ENCODE peak calls at places on chromosomes 12 and 14, in four cellular contexts. O is PC-9, H is GM23248, L is HCT116. B is an unnamed sample.

GRCh38 chr14:68444449-68445168 is 348.3 kb downstream of the ZFP36L1 start:
- DNase-seq in O (no peak), H (peak; percentile 59), L (no peak), B (no peak)

GRCh38 chr14:77053046-77053841 is 24.7 kb upstream of the IRF2BPL start:
- DNase-seq in O (no peak), H (peak; percentile 73), L (no peak), B (peak; percentile 90)

GRCh38 chr14:91945776-91946305 is 1.7 kb downstream of the FBLN5 start:
- DNase-seq in O (no peak), H (peak; percentile 35), L (no peak), B (no peak)

GRCh38 chr14:81927069-81927468 is 393.4 kb upstream of the SEL1L start:
- DNase-seq in O (no peak), H (no peak), L (no peak), B (peak; percentile 40)

GRCh38 chr12:122834921-122835692 is at the start of gene HIP1R:
- DNase-seq in O (no peak), H (peak; percentile 61), L (peak; percentile 16), B (peak; percentile 71)

GRCh38 chr12:96343347-96343954 is 56.8 kb downstream of the CDK17 start:
- DNase-seq in O (no peak), H (peak; percentile 23), L (no peak), B (no peak)

GRCh38 chr14:23164250-23164649 is 19.2 kb downstream of the SLC7A8 start:
- DNase-seq in O (peak; percentile 50), H (no peak), L (no peak), B (no peak)

GRCh38 chr14:92755495-92755894 is 7.1 kb upstream of the LGMN start:
- DNase-seq in O (no peak), H (peak; percentile 40), L (no peak), B (no peak)

GRCh38 chr12:26823391-26823790 is 9.6 kb downstream of the ITPR2 start:
- DNase-seq in O (no peak), H (peak; percentile 73), L (no peak), B (no peak)

GRCh38 chr14:22971152-22971551 is 11.2 kb downstream of the AJUBA start:
- DNase-seq in O (no peak), H (no peak), L (no peak), B (no peak)

GRCh38 chr14:34098045-34098984 is 147.4 kb upstream of the EGLN3 start:
- DNase-seq in O (peak; percentile 75), H (peak; percentile 63), L (peak; percentile 46), B (peak; percentile 64)

GRCh38 chr14:73526036-73526984 is 10.6 kb upstream of the ACOT1 start:
- DNase-seq in O (peak; percentile 62), H (peak; percentile 64), L (no peak), B (no peak)

GRCh38 chr12:124828264-124829007 is 35.2 kb downstream of the SCARB1 start:
- DNase-seq in O (peak; percentile 88), H (peak; percentile 79), L (no peak), B (peak; percentile 70)

GRCh38 chr12:57899010-57899662 is 42.2 kb upstream of the ATP23 start:
- DNase-seq in O (no peak), H (peak; percentile 74), L (no peak), B (no peak)

GRCh38 chr14:60514378-60515243 is 5.7 kb downstream of the SIX6 start:
- DNase-seq in O (no peak), H (peak; percentile 32), L (no peak), B (peak; percentile 57)

GRCh38 chr14:30129795-30130194 is 202.1 kb upstream of the PRKD1 start:
- DNase-seq in O (no peak), H (peak; percentile 54), L (no peak), B (no peak)

GRCh38 chr12:42426733-42427132 is 100.8 kb downstream of the PPHLN1 start:
- DNase-seq in O (peak; percentile 48), H (peak; percentile 51), L (peak; percentile 49), B (no peak)

GRCh38 chr12:3315201-3315661 is 175.8 kb upstream of the PRMT8 start:
- DNase-seq in O (peak; percentile 97), H (peak; percentile 24), L (no peak), B (no peak)

GRCh38 chr14:50544911-50545310 is 12.5 kb upstream of the MAP4K5 start:
- DNase-seq in O (no peak), H (no peak), L (no peak), B (no peak)

GRCh38 chr12:131795688-131796410 is 32.3 kb upstream of the MMP17 start:
- DNase-seq in O (peak; percentile 55), H (no peak), L (no peak), B (peak; percentile 36)

GRCh38 chr12:8483081-8483479 is 27.3 kb downstream of the CLEC6A start:
- DNase-seq in O (no peak), H (no peak), L (no peak), B (no peak)

GRCh38 chr12:54407183-54407905 is 11.7 kb downstream of the ITGA5 start:
- DNase-seq in O (no peak), H (peak; percentile 36), L (no peak), B (no peak)

GRCh38 chr12:112942572-112942971 is 4.3 kb downstream of the OAS3 start:
- DNase-seq in O (no peak), H (no peak), L (no peak), B (no peak)

GRCh38 chr14:70641548-70642312 is at the start of gene TTC9:
- DNase-seq in O (no peak), H (peak; percentile 37), L (no peak), B (peak; percentile 58)

GRCh38 chr12:14691560-14691959 is 4.8 kb downstream of the GUCY2C start:
- DNase-seq in O (no peak), H (no peak), L (no peak), B (no peak)

GRCh38 chr14:68947802-68948201 is 31.3 kb downstream of the ACTN1 start:
- DNase-seq in O (no peak), H (peak; percentile 85), L (no peak), B (peak; percentile 83)

GRCh38 chr12:27965411-27965810 is 7.1 kb downstream of the PTHLH start:
- DNase-seq in O (peak; percentile 60), H (peak; percentile 71), L (no peak), B (no peak)

GRCh38 chr14:81435578-81436295 is 35.6 kb upstream of the STON2 start:
- DNase-seq in O (peak; percentile 40), H (peak; percentile 50), L (no peak), B (peak; percentile 82)

GRCh38 chr12:57118711-57119271 is 7.6 kb upstream of the STAT6 start:
- DNase-seq in O (no peak), H (peak; percentile 64), L (no peak), B (no peak)

GRCh38 chr14:93120952-93121834 is 5.5 kb upstream of the ITPK1 start:
- DNase-seq in O (no peak), H (no peak), L (no peak), B (no peak)

GRCh38 chr12:96720363-96720705 is 186.7 kb upstream of the NEDD1 start:
- DNase-seq in O (no peak), H (peak; percentile 46), L (no peak), B (peak; percentile 20)

GRCh38 chr12:98587084-98587483 is 6.4 kb upstream of the SLC25A3 start:
- DNase-seq in O (no peak), H (no peak), L (no peak), B (no peak)

GRCh38 chr14:76917158-76917596 is 91.0 kb downstream of the LRRC74A start:
- DNase-seq in O (peak; percentile 78), H (peak; percentile 85), L (peak; percentile 81), B (peak; percentile 73)

GRCh38 chr14:69154779-69155178 is 1.9 kb upstream of the DCAF5 start:
- DNase-seq in O (no peak), H (peak; percentile 50), L (no peak), B (peak; percentile 54)

GRCh38 chr14:98462908-98463307 is 809.1 kb downstream of the BCL11B start:
- DNase-seq in O (no peak), H (no peak), L (no peak), B (no peak)

DNA sequence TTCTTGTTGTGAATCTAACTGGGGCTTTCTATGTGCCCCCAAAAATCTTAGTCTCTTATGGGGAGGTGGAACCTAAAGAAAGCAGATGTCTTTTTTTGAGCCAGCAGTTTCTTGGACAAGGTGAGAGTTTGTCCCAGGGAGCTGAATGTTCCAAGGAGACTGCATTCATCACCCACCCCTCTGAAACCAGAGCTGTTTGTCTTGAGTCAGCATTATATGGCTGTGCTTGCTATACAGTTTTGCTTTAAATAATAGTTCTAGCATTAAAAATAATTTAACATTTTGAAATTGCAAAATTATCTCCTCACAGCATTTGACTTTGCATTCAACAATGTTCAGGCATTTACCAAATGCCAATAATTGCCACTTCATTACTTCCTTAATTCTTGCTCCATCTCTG is 813.3 kb downstream of the BCL11B start:
- DNase-seq in O (no peak), H (no peak), L (no peak), B (no peak)
- H3K9me2 ChIP-seq in O (no peaks in the 10 kb centered on the region), H (no peaks in the 10 kb centered on the region), L (no peaks in the 10 kb centered on the region), B (no peaks in the 10 kb centered on the region)

GRCh38 chr14:52693532-52693931 is 1.8 kb downstream of the ERO1A start:
- DNase-seq in O (no peak), H (no peak), L (no peak), B (no peak)

GRCh38 chr14:52693004-52693403 is 2.4 kb downstream of the ERO1A start:
- DNase-seq in O (no peak), H (no peak), L (no peak), B (no peak)

GRCh38 chr14:52694761-52695480 is 437 bp downstream of the ERO1A start:
- DNase-seq in O (peak; percentile 67), H (peak; percentile 72), L (no peak), B (peak; percentile 49)

GRCh38 chr14:52692248-52692962 is 3.0 kb downstream of the ERO1A start:
- DNase-seq in O (no peak), H (peak; percentile 50), L (no peak), B (no peak)

GRCh38 chr14:52695481-52696091 is at the start of gene ERO1A:
- DNase-seq in O (peak; percentile 69), H (peak; percentile 94), L (no peak), B (peak; percentile 93)
- H2AFZ ChIP-seq in O (peak within 1 kb of the TSS; percentile 93), H (peak within 1 kb of the TSS; percentile 80), L (peak within 1 kb of the TSS; percentile 94), B (peak within 1 kb of the TSS; percentile 16)

DNA sequence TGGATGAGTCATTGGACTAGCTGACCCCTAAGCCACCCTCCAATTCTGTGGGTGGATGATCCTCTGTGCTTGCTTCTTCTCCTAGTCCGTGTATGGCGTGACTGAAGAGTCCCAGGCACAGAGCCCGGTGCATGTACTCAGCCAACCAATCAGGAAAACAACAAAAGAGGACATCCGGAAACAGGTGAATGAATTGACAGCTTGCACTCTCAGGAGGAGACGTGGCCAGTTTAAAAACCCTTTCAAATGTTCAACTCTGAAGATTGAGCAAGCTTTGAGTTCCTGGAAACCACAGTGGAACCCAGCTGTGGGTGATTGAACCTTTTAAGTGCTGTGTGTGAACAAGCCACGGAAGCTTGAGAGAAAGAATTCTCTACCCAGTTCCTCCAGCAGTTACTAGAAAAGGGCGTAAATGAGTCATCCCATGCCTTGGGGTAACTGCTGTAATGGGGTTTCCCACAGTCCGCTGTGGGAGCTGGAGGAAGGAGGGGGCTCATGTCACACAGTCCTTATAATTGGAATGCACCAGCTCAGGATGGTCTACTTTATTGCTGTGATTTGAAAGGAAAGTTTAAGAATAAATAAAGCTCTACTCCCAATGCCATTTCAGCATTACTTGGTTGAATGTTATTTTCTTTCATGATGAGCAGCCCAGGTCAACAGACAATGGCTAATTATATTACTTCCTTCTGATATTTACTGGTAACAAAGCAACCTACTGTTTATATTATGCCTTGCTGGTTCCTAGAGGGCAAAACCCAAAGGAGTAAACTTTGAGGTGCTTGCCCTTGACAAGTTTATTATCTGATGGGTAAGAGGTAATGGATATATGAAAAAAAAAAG is 417.0 kb downstream of the DPF3 start:
- DNase-seq in O (no peak), H (peak; percentile 66), L (peak; percentile 76), B (peak; percentile 20)
- H3K9me2 ChIP-seq in O (no peaks in the 10 kb centered on the region), H (no peaks in the 10 kb centered on the region), L (no peaks in the 10 kb centered on the region), B (no peaks in the 10 kb centered on the region)

DNA sequence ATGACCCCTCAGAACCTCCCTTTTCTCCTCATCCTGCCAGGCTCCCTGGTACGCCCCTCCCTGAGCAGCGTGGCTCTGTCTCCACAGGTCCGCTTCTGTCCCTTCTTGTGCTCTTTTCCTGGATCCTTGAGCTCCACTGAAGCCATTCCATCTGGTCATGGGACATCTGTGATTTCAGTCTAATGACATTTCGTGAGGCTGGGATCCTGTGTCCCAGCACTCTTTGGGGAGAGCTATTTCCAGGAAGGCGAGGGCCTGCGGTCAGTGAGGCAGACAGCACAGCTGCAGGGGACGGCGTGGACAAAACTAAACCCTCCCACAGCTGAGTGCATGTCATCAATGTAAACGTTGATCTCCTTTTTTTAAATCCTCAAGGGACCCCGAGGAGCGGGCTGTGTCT is 127.6 kb downstream of the DACT1 start:
- DNase-seq in O (no peak), H (no peak), L (no peak), B (no peak)
- H2AFZ ChIP-seq in O (no peak overlapping the region), H (no peak overlapping the region), L (no peak overlapping the region), B (peak overlapping the region; percentile 47)

B was measured in hepatocyte.